ENCODE peak calls at places on chromosomes 1 and 21, in four cellular contexts. U is K562, R is WTC11, I is HepG2. P is an unnamed sample.

GRCh38 chr1:31183927-31184554 is 55.6 kb downstream of the NKAIN1 start:
- DNase-seq in U (peak), R (peak), I (peak), P (peak)

GRCh38 chr1:113792986-113793385 is 19.3 kb downstream of the RSBN1 start:
- DNase-seq in U (no peak), R (no peak), I (no peak), P (no peak)

GRCh38 chr1:226779536-226779935 is 40.5 kb upstream of the ITPKB start:
- DNase-seq in I (no peak), R (no peak), U (no peak), P (no peak)

GRCh38 chr1:51621841-51622454 is 5.1 kb downstream of the OSBPL9 start:
- DNase-seq in R (no peak), I (no peak), U (no peak), P (no peak)

GRCh38 chr1:34787461-34788420 is 5.1 kb upstream of the GJA4 start:
- DNase-seq in R (peak), I (peak), U (peak), P (peak)

GRCh38 chr1:1013105-1013921 is at the start of gene ISG15:
- DNase-seq in U (peak), I (peak), R (peak), P (peak)

GRCh38 chr1:214581785-214582184 is 21.2 kb upstream of the CENPF start:
- DNase-seq in U (no peak), R (no peak), I (no peak), P (no peak)

GRCh38 chr1:108009603-108010195 is 44.7 kb upstream of the VAV3 start:
- DNase-seq in I (no peak), R (no peak), U (no peak), P (no peak)

GRCh38 chr1:37858931-37859506 is 373 bp downstream of the MTF1 start:
- DNase-seq in R (no peak), I (no peak), U (no peak), P (no peak)

GRCh38 chr1:245051349-245052221 is 103.2 kb upstream of the KIF26B start:
- DNase-seq in I (no peak), U (peak), R (peak), P (no peak)
- TF ChIP-seq ELF4 in I (no peak), U (peak), R (no peak), P (no peak)

GRCh38 chr1:160116277-160117147 is 953 bp downstream of the ATP1A2 start:
- DNase-seq in U (no peak), R (no peak), I (no peak), P (no peak)

GRCh38 chr1:160117300-160117699 is 1.7 kb downstream of the ATP1A2 start:
- DNase-seq in I (no peak), R (no peak), U (no peak), P (no peak)

GRCh38 chr1:160117709-160118183 is 2.2 kb downstream of the ATP1A2 start:
- DNase-seq in U (no peak), R (no peak), I (no peak), P (no peak)

GRCh38 chr1:160114085-160114484 is 1.5 kb upstream of the ATP1A2 start:
- DNase-seq in U (no peak), I (no peak), R (no peak), P (no peak)

GRCh38 chr1:160115545-160116276 is at the start of gene ATP1A2:
- DNase-seq in U (no peak), R (peak), I (no peak), P (no peak)
- TF ChIP-seq ELF4 in U (no peak), R (no peak), I (no peak), P (no peak)

DNA sequence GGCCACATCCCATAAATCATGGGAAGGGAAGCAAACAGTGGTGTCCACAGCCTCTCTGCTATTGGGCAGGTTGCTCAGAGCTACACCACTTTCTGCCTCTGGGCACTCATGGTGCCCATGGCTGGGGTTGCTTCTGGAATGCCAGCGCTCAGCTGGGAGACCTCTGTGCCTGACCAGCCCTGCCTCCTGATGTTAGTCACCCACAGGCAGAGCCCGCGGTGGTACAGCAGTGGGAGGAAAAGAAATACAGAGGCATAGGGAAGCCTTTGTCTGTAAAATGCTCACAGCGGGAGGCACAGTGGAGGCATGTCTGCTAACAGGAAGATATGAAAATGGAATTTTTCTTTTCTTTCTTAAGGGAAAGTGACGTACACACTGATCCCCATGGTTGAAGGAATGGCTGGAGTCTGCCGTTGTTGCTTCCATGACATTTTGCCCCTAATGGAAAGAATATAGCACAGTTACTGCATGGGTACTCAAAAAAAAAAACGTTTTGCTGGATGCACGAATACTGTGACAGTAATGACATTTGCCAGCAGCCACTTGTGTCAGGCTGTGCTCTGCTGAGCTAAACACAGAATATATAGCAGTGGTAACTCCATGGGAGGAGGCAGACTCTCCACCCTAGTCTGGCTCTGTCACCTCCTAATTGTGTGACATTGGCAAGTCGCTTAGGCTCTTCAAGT is 21.9 kb downstream of the MTARC1 start:
- DNase-seq in I (no peak), R (no peak), U (no peak), P (no peak)
- TF ChIP-seq ELF4 in I (no peak), R (no peak), U (no peak), P (no peak)

GRCh38 chr1:224635356-224635755 is 19.2 kb downstream of the CNIH3 start:
- DNase-seq in U (no peak), I (no peak), R (no peak), P (no peak)
- TF ChIP-seq ELF4 in U (no peak), I (no peak), R (no peak), P (no peak)

GRCh38 chr21:17461582-17461981 is 51.3 kb upstream of the CXADR start:
- DNase-seq in I (peak), R (no peak), U (no peak), P (no peak)
- TF ChIP-seq ELF4 in I (no peak), R (no peak), U (no peak), P (no peak)

GRCh38 chr1:172135923-172136610 is 284.4 kb upstream of the C1orf105 start:
- DNase-seq in R (no peak), I (no peak), U (no peak), P (no peak)

GRCh38 chr1:172136925-172137324 is 283.6 kb upstream of the C1orf105 start:
- DNase-seq in I (no peak), U (no peak), R (no peak), P (no peak)

GRCh38 chr1:172141351-172142000 is 279.0 kb upstream of the C1orf105 start:
- DNase-seq in U (no peak), R (no peak), I (no peak), P (no peak)

GRCh38 chr1:172137703-172138102 is 282.8 kb upstream of the C1orf105 start:
- DNase-seq in U (no peak), I (no peak), R (no peak), P (no peak)

GRCh38 chr1:172138636-172139035 is 281.8 kb upstream of the C1orf105 start:
- DNase-seq in R (no peak), U (no peak), I (no peak), P (no peak)
- TF ChIP-seq ELF4 in R (no peak), U (no peak), I (no peak), P (no peak)

GRCh38 chr1:207750901-207751300 is 953 bp upstream of the CD46 start:
- DNase-seq in U (no peak), R (no peak), I (no peak), P (no peak)

GRCh38 chr1:207753611-207754010 is 1.8 kb downstream of the CD46 start:
- DNase-seq in U (no peak), I (no peak), R (no peak), P (no peak)

GRCh38 chr1:207754011-207754410 is 2.2 kb downstream of the CD46 start:
- DNase-seq in R (no peak), U (no peak), I (no peak), P (no peak)

GRCh38 chr1:207751790-207752455 is at the start of gene CD46:
- DNase-seq in I (peak), U (peak), R (peak), P (peak)

DNA sequence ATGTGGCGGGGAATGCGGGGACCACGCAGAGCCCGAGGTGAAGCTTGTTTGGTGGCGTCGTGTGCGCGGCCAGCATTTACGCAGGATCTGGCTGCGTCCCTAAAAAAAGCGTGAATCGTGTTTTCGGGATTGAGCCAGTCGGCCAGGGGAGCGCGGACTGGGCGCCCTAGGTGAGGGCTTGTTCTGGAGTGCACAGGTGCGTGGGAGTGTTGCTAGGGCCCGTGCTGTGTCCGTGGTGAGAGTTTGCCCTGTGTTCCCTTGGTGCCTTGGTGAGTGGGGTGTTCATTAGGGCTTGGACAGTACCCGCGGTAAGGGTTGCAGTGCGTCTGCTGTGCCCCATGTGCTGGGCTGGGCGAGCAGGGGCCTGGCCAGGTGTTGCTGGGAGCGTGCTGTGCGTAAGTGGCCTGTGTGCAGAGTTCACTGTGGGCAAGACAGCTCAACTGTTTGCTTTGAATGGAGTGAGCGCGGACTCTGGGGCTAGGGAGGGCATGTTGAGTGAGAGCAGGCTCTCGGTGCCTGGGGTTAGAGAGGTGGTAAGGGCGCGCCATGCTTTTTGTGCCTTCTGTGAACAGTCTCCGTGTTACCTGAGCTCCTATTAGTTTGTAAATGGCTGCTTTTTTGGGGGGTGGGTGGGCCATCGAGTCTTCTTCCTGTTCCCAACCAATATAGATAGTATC is 740 bp downstream of the CD46 start:
- DNase-seq in U (peak), I (peak), R (peak), P (peak)
- TF ChIP-seq ELF4 in U (no peak), I (no peak), R (no peak), P (no peak)

DNA sequence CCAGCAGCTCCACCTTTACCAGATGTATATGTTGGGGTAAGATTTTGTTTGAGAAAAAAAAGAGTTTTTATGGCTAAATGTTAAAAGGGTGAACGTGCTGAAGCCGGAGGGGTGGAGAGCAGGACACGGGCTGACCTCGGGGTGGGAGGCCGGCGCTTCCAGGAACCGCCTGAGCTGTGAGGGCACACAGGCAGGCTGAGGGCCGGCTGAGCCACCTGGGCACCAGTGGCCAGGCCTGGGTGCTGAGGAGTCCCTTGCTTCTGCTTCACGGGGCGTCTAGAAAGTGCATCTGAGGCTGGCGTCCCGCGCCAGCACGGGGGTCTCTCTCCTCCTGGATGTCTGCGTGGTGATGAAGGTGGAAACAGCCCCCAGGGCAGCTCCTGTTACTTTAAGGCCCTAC is 33.6 kb upstream of the ADARB1 start:
- DNase-seq in U (no peak), I (no peak), R (no peak), P (no peak)
- TF ChIP-seq ELF4 in U (no peak), I (no peak), R (no peak), P (no peak)